ENCODE peak calls at places on chromosomes 2 and 18, in seven cellular contexts. V is tibial nerve, Y is psoas muscle, R is ovary, E is heart left ventricle, S is brain microvascular endothelial cell, D is GM23338. M is an unnamed sample.

GRCh38 chr2:199977984-199978415 is 22.6 kb downstream of the MAIP1 start:
- DNase-seq in E (no peak), S (peak; percentile 52), Y (no peak), V (no peak), D (no peak), R (no peak), M (peak; percentile 60)

GRCh38 chr2:64212801-64213321 is 68.6 kb upstream of the PELI1 start:
- DNase-seq in S (peak; percentile 79), D (peak; percentile 36), V (no peak), E (no peak), R (no peak), Y (no peak), M (no peak)

GRCh38 chr2:186726938-186727337 is 33.1 kb downstream of the FAM171B start:
- DNase-seq in D (no peak), Y (no peak), R (no peak), V (no peak), S (no peak), E (no peak), M (no peak)

GRCh38 chr18:68467966-68468365 is 246.9 kb downstream of the TMX3 start:
- DNase-seq in V (no peak), R (no peak), D (no peak), E (no peak), Y (no peak), S (no peak), M (no peak)

GRCh38 chr18:8471373-8471772 is 137.9 kb upstream of the RAB12 start:
- DNase-seq in V (no peak), D (no peak), Y (no peak), E (no peak), S (peak; percentile 26), R (no peak), M (no peak)

GRCh38 chr2:238133499-238134392 is 4.7 kb upstream of the KLHL30 start:
- DNase-seq in R (no peak), V (no peak), Y (peak; percentile 18), D (no peak), E (no peak), S (no peak), M (no peak)

GRCh38 chr2:68463287-68463877 is 3.7 kb downstream of the FBXO48 start:
- DNase-seq in V (no peak), D (peak; percentile 73), S (no peak), Y (no peak), E (no peak), R (no peak), M (no peak)

GRCh38 chr2:16031055-16031847 is 90.9 kb downstream of the MYCN start:
- DNase-seq in V (no peak), S (no peak), R (no peak), E (no peak), Y (no peak), D (no peak), M (no peak)

GRCh38 chr2:1744151-1744445 is 217 bp downstream of the PXDN start:
- DNase-seq in R (peak; percentile 68), S (no peak), E (no peak), D (peak; percentile 67), Y (no peak), V (no peak), M (no peak)

GRCh38 chr2:18976112-18976961 is 382.1 kb downstream of the OSR1 start:
- DNase-seq in S (peak; percentile 82), V (no peak), E (no peak), Y (no peak), D (no peak), R (no peak), M (no peak)

GRCh38 chr2:23523651-23524260 is 138.8 kb downstream of the KLHL29 start:
- DNase-seq in E (no peak), V (no peak), Y (peak; percentile 70), S (no peak), R (peak; percentile 75), D (no peak), M (no peak)

GRCh38 chr2:119549236-119549635 is 5.0 kb downstream of the CFAP221 start:
- DNase-seq in V (no peak), Y (no peak), S (no peak), R (no peak), D (no peak), E (no peak), M (no peak)

GRCh38 chr2:132589060-132589765 is 80.8 kb downstream of the LYPD1 start:
- DNase-seq in S (no peak), Y (no peak), D (peak; percentile 5), R (no peak), E (no peak), V (no peak), M (no peak)

GRCh38 chr2:179201884-179202283 is 62.7 kb downstream of the SESTD1 start:
- DNase-seq in S (no peak), D (peak; percentile 86), E (no peak), R (no peak), V (no peak), Y (no peak), M (no peak)

GRCh38 chr2:487495-488079 is 189.6 kb downstream of the TMEM18 start:
- DNase-seq in E (no peak), V (no peak), S (no peak), D (no peak), Y (no peak), R (no peak), M (no peak)

GRCh38 chr2:142065700-142066099 is 65.1 kb downstream of the LRP1B start:
- DNase-seq in E (no peak), V (no peak), Y (no peak), S (no peak), D (no peak), R (no peak), M (no peak)

GRCh38 chr2:189580267-189580661 is 322 bp downstream of the SLC40A1 start:
- DNase-seq in Y (peak; percentile 21), D (peak; percentile 54), V (no peak), E (peak; percentile 53), R (peak; percentile 58), S (no peak), M (peak; percentile 61)

GRCh38 chr2:10876394-10876793 is 35.3 kb upstream of the KCNF1 start:
- DNase-seq in E (no peak), V (no peak), S (no peak), Y (no peak), R (no peak), D (no peak), M (no peak)

GRCh38 chr2:46008082-46008870 is 288.9 kb upstream of the EPAS1 start:
- DNase-seq in S (peak; percentile 18), Y (no peak), V (no peak), R (no peak), E (no peak), D (no peak), M (no peak)

GRCh38 chr2:202171246-202171833 is 67.1 kb downstream of the SUMO1 start:
- DNase-seq in Y (no peak), R (peak; percentile 31), E (no peak), D (peak; percentile 88), V (no peak), S (no peak), M (no peak)

GRCh38 chr2:229282758-229283546 is 11.9 kb upstream of the PID1 start:
- DNase-seq in V (no peak), E (peak; percentile 38), S (peak; percentile 72), Y (peak; percentile 47), D (no peak), R (peak; percentile 55), M (no peak)

GRCh38 chr18:43634994-43635393 is 357.7 kb upstream of the SYT4 start:
- DNase-seq in S (no peak), R (no peak), V (no peak), D (no peak), Y (no peak), E (no peak), M (no peak)

GRCh38 chr2:238286551-238286950 is 1.9 kb downstream of the PER2 start:
- DNase-seq in D (no peak), E (peak; percentile 69), S (peak; percentile 68), Y (peak; percentile 69), V (peak; percentile 49), R (peak; percentile 74), M (peak; percentile 88)

GRCh38 chr2:113796592-113797180 is 40.2 kb upstream of the SLC35F5 start:
- DNase-seq in D (no peak), R (no peak), E (no peak), V (no peak), Y (no peak), S (no peak), M (no peak)

GRCh38 chr2:84202166-84202565 is 256.9 kb downstream of the SUCLG1 start:
- DNase-seq in S (no peak), V (no peak), D (no peak), R (no peak), E (no peak), Y (no peak), M (no peak)

GRCh38 chr2:182280128-182280527 is 146.7 kb downstream of the PDE1A start:
- DNase-seq in R (no peak), E (no peak), Y (no peak), S (peak; percentile 29), D (no peak), V (no peak), M (no peak)

GRCh38 chr2:215540646-215541045 is 104.8 kb upstream of the FN1 start:
- DNase-seq in Y (no peak), D (no peak), V (no peak), R (no peak), S (peak; percentile 91), E (no peak), M (no peak)

GRCh38 chr2:10613263-10613662 is 76.5 kb downstream of the NOL10 start:
- DNase-seq in R (no peak), D (no peak), E (no peak), S (no peak), V (no peak), Y (no peak), M (no peak)

GRCh38 chr18:31731628-31732027 is 29.1 kb downstream of the SLC25A52 start:
- DNase-seq in E (no peak), D (no peak), S (no peak), V (no peak), R (no peak), Y (no peak), M (no peak)
- TF ChIP-seq CTCF in E (no peak), D (no peak), S (no peak), V (no peak), R (no peak), Y (no peak), M (no peak)

GRCh38 chr18:79868168-79868784 is 70.5 kb downstream of the KCNG2 start:
- DNase-seq in D (no peak), V (peak; percentile 4), Y (no peak), E (no peak), R (no peak), S (no peak), M (no peak)
- TF ChIP-seq CTCF in D (no peak), V (no peak), Y (no peak), E (no peak), R (no peak), S (no peak), M (no peak)

DNA sequence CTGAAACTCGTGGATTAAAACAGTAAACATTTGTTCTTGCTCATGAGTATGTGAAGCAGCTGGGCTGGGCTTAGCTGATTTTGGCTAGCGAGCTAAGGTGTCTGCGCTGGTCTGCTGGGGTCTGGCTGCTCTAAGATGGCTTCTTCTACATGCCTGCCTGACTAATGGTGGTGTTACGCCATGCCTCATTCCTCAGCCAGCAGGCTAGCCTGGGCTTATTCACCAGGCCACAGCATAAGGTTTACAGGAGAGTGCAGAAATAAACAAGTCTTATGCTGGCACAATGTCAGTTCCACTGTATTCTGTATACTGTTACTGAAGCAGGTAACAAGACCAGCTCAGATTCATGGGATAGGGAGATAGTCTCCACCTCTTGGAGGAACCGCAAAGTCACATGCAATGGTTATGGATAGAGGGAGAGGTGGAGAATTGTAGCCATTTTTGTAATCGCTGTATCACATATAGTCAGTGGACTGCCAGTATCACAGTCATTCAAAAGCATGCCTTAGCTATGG is 80.0 kb downstream of the RHBDD1 start:
- DNase-seq in E (no peak), S (peak; percentile 16), D (no peak), Y (no peak), V (no peak), R (no peak), M (no peak)
- TF ChIP-seq CTCF in E (no peak), S (no peak), D (no peak), Y (no peak), V (no peak), R (no peak), M (no peak)

GRCh38 chr18:54357660-54358494 is at the start of the genes C18orf54 and STARD6:
- DNase-seq in R (peak; percentile 85), E (peak; percentile 88), D (peak; percentile 97), S (peak; percentile 78), Y (peak; percentile 85), V (peak; percentile 63), M (peak; percentile 90)
- TF ChIP-seq CTCF in R (no peak), E (peak; percentile 53), D (peak; percentile 78), S (peak; percentile 30), Y (no peak), V (no peak), M (peak; percentile 24)